ENCODE peak calls at places on chromosomes 13 and 19, in four cellular contexts. S is central memory CD4-positive, alpha-beta T cell; O is right atrium auricular region; A is AML-193. G is an unnamed sample.

GRCh38 chr19:4557186-4557970 is 2.1 kb downstream of the SEMA6B start:
- DNase-seq in S (no peak), O (no peak), A (no peak), G (no peak)

GRCh38 chr19:9128171-9128570 is 1.4 kb upstream of the OR7G3 start:
- DNase-seq in S (no peak), O (no peak), A (no peak), G (no peak)

GRCh38 chr19:16330811-16331690 is 6.4 kb downstream of the KLF2 start:
- DNase-seq in S (peak; percentile 44), O (no peak), A (no peak), G (no peak)

GRCh38 chr19:4641132-4641531 is 1.8 kb downstream of the TNFAIP8L1 start:
- DNase-seq in S (no peak), O (no peak), A (no peak), G (no peak)

GRCh38 chr19:41795031-41795461 is 1.3 kb upstream of the CEACAM3 start:
- DNase-seq in S (peak; percentile 48), O (no peak), A (peak; percentile 51), G (peak; percentile 57)

GRCh38 chr13:92716749-92717148 is 509.9 kb upstream of the GPC6 start:
- DNase-seq in S (no peak), O (no peak), A (no peak), G (no peak)

GRCh38 chr13:90974249-90974954 is 373.1 kb upstream of the MIR17HG start:
- DNase-seq in S (no peak), O (no peak), A (no peak), G (no peak)

GRCh38 chr13:110308377-110309158 is 1.5 kb downstream of the COL4A2 start:
- DNase-seq in S (no peak), O (peak; percentile 61), A (no peak), G (peak; percentile 84)

GRCh38 chr13:47420012-47420411 is 523.2 kb upstream of the HTR2A start:
- DNase-seq in S (no peak), O (no peak), A (no peak), G (no peak)

GRCh38 chr19:34408421-34408820 is 4.2 kb downstream of the PDCD2L start:
- DNase-seq in S (no peak), O (no peak), A (no peak), G (no peak)

GRCh38 chr13:20536992-20537391 is 11.3 kb upstream of the CRYL1 start:
- DNase-seq in S (no peak), O (no peak), A (no peak), G (no peak)